ENCODE peak calls at places on chromosomes 4 and X, in seven cellular contexts. X is K562, J is HCT116, A is HepG2, O is H1, Y is SK-N-SH, W is GM12878. Q is an unnamed sample.

GRCh38 chr4:141858437-141858836 is 222.1 kb downstream of the IL15 start:
- DNase-seq in X (no peak), A (no peak), J (no peak), Y (no peak), O (no peak), W (no peak), Q (no peak)

GRCh38 chrX:129000018-129000417 is 523.3 kb downstream of the SMARCA1 start:
- DNase-seq in J (no peak), W (no peak), O (no peak), X (no peak), Y (no peak), A (peak), Q (no peak)

GRCh38 chr4:103998752-103999151 is 279.0 kb upstream of the TACR3 start:
- DNase-seq in X (no peak), W (no peak), O (no peak), J (no peak), Y (no peak), A (no peak), Q (no peak)

GRCh38 chrX:103396186-103396585 is 19.8 kb downstream of the BEX3 start:
- DNase-seq in O (no peak), J (no peak), A (no peak), W (no peak), X (no peak), Y (no peak), Q (no peak)

GRCh38 chr4:172851534-172851933 is 317.1 kb upstream of the GALNT7 start:
- DNase-seq in A (no peak), W (no peak), J (no peak), Y (no peak), O (no peak), X (no peak), Q (no peak)

GRCh38 chr4:89486042-89486441 is 178.4 kb upstream of the GPRIN3 start:
- DNase-seq in X (no peak), Y (peak), O (no peak), J (no peak), A (no peak), W (no peak), Q (peak)

GRCh38 chrX:130523460-130524394 is 121.9 kb downstream of the RBMX2 start:
- DNase-seq in Y (peak), O (peak), A (no peak), J (no peak), W (no peak), X (peak), Q (no peak)

GRCh38 chr4:88451205-88451604 is 5.7 kb upstream of the HERC5 start:
- DNase-seq in A (no peak), X (no peak), J (no peak), Y (no peak), O (no peak), W (no peak), Q (no peak)

GRCh38 chrX:154372612-154373022 is 1.8 kb downstream of the FLNA start:
- DNase-seq in J (no peak), Y (no peak), A (peak), W (peak), X (peak), O (no peak), Q (no peak)

GRCh38 chrX:150405006-150405405 is 41.9 kb downstream of the MAMLD1 start:
- DNase-seq in X (no peak), W (no peak), A (no peak), O (no peak), Y (no peak), J (no peak), Q (no peak)

GRCh38 chr4:118350961-118351360 is 1.8 kb downstream of the PRSS12 start:
- DNase-seq in J (no peak), Y (no peak), A (no peak), X (no peak), O (no peak), W (no peak), Q (no peak)

GRCh38 chr4:36325499-36325898 is 44.1 kb downstream of the DTHD1 start:
- DNase-seq in X (no peak), A (no peak), J (no peak), Y (no peak), W (peak), O (no peak), Q (no peak)

GRCh38 chrX:27086221-27086620 is 376.9 kb downstream of the PPP4R3C start:
- DNase-seq in O (no peak), Y (no peak), X (no peak), W (no peak), A (no peak), J (no peak), Q (no peak)

GRCh38 chrX:1109580-1110119 is 102.8 kb downstream of the CRLF2 start:
- DNase-seq in J (no peak), W (no peak), O (no peak), Y (no peak), X (no peak), A (no peak), Q (no peak)

GRCh38 chr4:61532324-61532723 is 332.2 kb downstream of the ADGRL3 start:
- DNase-seq in J (no peak), O (no peak), Y (no peak), X (no peak), A (no peak), W (no peak), Q (no peak)

GRCh38 chrX:150363561-150364346 is 637 bp downstream of the MAMLD1 start:
- DNase-seq in W (no peak), A (no peak), J (no peak), Y (peak), O (peak), X (no peak), Q (no peak)

GRCh38 chr4:112516076-112516385 is at the start of gene NEUROG2:
- DNase-seq in J (no peak), X (no peak), A (no peak), Y (peak), W (no peak), O (no peak), Q (no peak)

GRCh38 chrX:2878563-2878962 is 49.8 kb downstream of the GYG2 start:
- DNase-seq in J (no peak), O (no peak), W (no peak), Y (no peak), A (no peak), X (no peak), Q (no peak)

GRCh38 chr4:52704133-52704532 is 45.0 kb upstream of the USP46 start:
- DNase-seq in X (no peak), A (no peak), Y (no peak), J (no peak), O (no peak), W (no peak), Q (no peak)

GRCh38 chr4:40750461-40751258 is 905 bp downstream of the NSUN7 start:
- DNase-seq in X (no peak), O (peak), W (no peak), Y (peak), J (no peak), A (no peak), Q (no peak)

GRCh38 chr4:7703669-7704068 is 236.0 kb downstream of the AFAP1 start:
- DNase-seq in A (peak), X (peak), W (no peak), O (no peak), J (no peak), Y (no peak), Q (no peak)

GRCh38 chr4:1400861-1401408 is 5.3 kb downstream of the NKX1-1 start:
- DNase-seq in W (no peak), X (no peak), Y (peak), J (no peak), A (no peak), O (peak), Q (no peak)

GRCh38 chr4:154490589-154491340 is 834 bp downstream of the DCHS2 start:
- DNase-seq in J (no peak), W (no peak), Y (peak), O (peak), A (no peak), X (no peak), Q (no peak)

GRCh38 chr4:154489558-154490260 is 1.9 kb downstream of the DCHS2 start:
- DNase-seq in J (no peak), O (no peak), Y (peak), A (no peak), W (no peak), X (no peak), Q (no peak)

GRCh38 chr4:154491341-154491679 is 289 bp downstream of the DCHS2 start:
- DNase-seq in J (no peak), W (no peak), A (no peak), Y (peak), X (no peak), O (no peak), Q (peak)

GRCh38 chr4:154491731-154492249 is at the start of gene DCHS2:
- DNase-seq in J (no peak), X (peak), Y (peak), A (peak), O (peak), W (no peak), Q (peak)

DNA sequence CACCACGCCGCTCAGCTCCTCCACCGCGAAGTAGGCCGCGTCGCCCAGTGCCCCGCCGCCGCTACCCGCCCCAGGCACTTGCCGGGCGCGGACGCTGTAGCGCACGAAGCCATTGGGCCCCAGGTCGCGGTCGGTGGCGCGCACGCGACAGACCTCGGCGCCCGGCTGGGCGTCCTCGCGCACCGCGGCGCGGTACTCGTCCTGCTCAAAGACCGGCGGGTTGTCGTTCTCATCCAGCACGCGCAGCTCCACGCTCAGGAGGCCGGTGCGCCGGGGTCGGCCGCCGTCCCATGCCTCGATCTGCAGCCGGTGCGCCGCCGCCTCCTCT is 1.4 kb downstream of the DCHS2 start:
- DNase-seq in W (no peak), O (no peak), Y (no peak), X (no peak), A (no peak), J (no peak), Q (no peak)
- TF ChIP-seq JUND in W (no peak), O (no peak), Y (no peak), X (no peak), A (no peak), J (no peak), Q (no peak)

DNA sequence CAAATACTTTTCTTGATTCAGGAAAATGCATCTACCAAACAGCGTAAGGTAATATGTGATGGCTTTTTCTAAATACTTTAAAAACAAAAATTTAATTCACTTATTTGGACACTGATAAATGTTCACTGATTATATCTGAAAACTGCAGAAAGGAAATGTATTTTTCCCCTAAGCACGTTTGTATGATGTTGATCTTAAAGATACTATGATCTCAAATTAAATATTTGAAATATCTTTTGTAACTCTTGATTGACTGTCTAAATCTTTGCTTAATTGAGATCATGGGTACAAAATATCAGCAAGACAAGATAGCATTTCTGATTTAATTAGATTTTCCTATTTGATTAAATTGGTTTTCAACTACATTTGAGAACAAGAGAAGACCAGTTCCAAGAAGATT is 281.0 kb upstream of the UGT8 start:
- DNase-seq in J (no peak), A (no peak), Y (no peak), O (no peak), W (no peak), X (no peak), Q (no peak)
- TF ChIP-seq JUND in J (no peak), A (no peak), Y (no peak), O (no peak), W (no peak), X (no peak), Q (no peak)

DNA sequence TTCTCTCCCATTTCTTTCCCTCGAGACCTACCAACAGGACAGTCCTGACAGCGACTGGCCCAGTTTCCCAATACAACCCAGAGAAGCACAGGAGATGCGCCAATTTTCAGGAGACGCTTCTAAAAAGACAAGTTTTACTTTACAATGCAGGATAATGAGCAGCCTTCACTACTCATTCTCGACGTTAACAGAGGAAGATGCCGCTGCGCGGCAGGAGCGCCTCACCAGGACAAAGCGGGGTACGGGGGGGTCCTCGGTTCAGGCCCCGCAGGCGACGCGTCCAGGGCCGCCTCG is 689 bp downstream of the BCLAF3 start:
- DNase-seq in X (no peak), J (no peak), A (no peak), O (no peak), Y (no peak), W (no peak), Q (peak)
- TF ChIP-seq JUND in X (no peak), J (no peak), A (no peak), O (no peak), Y (no peak), W (no peak), Q (no peak)

GRCh38 chr4:14719053-14719452 is 283.2 kb upstream of the CPEB2 start:
- DNase-seq in J (no peak), X (no peak), W (no peak), Y (no peak), A (no peak), O (no peak), Q (no peak)
- TF ChIP-seq JUND in J (no peak), X (no peak), W (no peak), Y (no peak), A (no peak), O (no peak), Q (no peak)